ENCODE peak calls at places on chromosomes 6 and 20, in nine cellular contexts. N is neural progenitor cell; P is A673; A is Peyer's patch; E is CD4-positive, CD25-positive, alpha-beta regulatory T cell; S is neuronal stem cell; W is colonic mucosa; J is fibroblast of lung; V is cardiac fibroblast. Y is an unnamed sample.

GRCh38 chr6:47934023-47934422 is 152.2 kb downstream of the OPN5 start:
- DNase-seq in N (no peak), P (peak; percentile 31), A (no peak), E (no peak), S (no peak), W (no peak), J (no peak), V (no peak), Y (no peak)

GRCh38 chr6:165556116-165556843 is 106.8 kb downstream of the PDE10A start:
- DNase-seq in N (no peak), P (no peak), A (no peak), E (no peak), S (no peak), W (no peak), J (peak; percentile 17), V (peak; percentile 63), Y (peak; percentile 91)

GRCh38 chr6:161481786-161482516 is 208.1 kb upstream of the AGPAT4 start:
- DNase-seq in N (no peak), P (no peak), A (no peak), E (no peak), S (no peak), W (no peak), J (peak; percentile 42), V (peak; percentile 16), Y (no peak)

GRCh38 chr20:57655812-57656161 is 35.6 kb upstream of the ZBP1 start:
- DNase-seq in N (no peak), P (no peak), A (no peak), E (no peak), S (no peak), W (no peak), J (no peak), V (no peak), Y (no peak)

GRCh38 chr6:20778460-20778859 is 244.2 kb downstream of the CDKAL1 start:
- DNase-seq in N (no peak), P (no peak), A (no peak), E (no peak), S (no peak), W (no peak), J (no peak), V (no peak), Y (no peak)

GRCh38 chr20:25025986-25026605 is 31.8 kb downstream of the ACSS1 start:
- DNase-seq in N (no peak), P (no peak), A (peak; percentile 39), E (no peak), S (no peak), W (no peak), J (no peak), V (no peak), Y (no peak)

GRCh38 chr20:40241944-40242343 is 447.1 kb downstream of the MAFB start:
- DNase-seq in N (no peak), P (no peak), A (no peak), E (no peak), S (no peak), W (no peak), J (no peak), V (no peak), Y (no peak)

GRCh38 chr6:141153563-141153962 is 979.2 kb upstream of the GJE1 start:
- DNase-seq in N (peak; percentile 31), P (no peak), A (no peak), E (peak; percentile 34), S (no peak), W (no peak), J (no peak), V (no peak), Y (no peak)

GRCh38 chr6:132683543-132683942 is 24.6 kb upstream of the TAAR1 start:
- DNase-seq in N (no peak), P (peak; percentile 3), A (no peak), E (no peak), S (no peak), W (no peak), J (no peak), V (peak; percentile 73), Y (peak; percentile 90)

GRCh38 chr6:127210725-127211124 is 55.9 kb upstream of the RNF146 start:
- DNase-seq in N (no peak), P (no peak), A (no peak), E (no peak), S (no peak), W (no peak), J (no peak), V (no peak), Y (no peak)

GRCh38 chr6:298233-299049 is 6.2 kb downstream of the DUSP22 start:
- DNase-seq in N (no peak), P (no peak), A (no peak), E (no peak), S (no peak), W (no peak), J (no peak), V (no peak), Y (no peak)

GRCh38 chr20:43839793-43840199 is 74.9 kb upstream of the TOX2 start:
- DNase-seq in N (no peak), P (no peak), A (no peak), E (no peak), S (no peak), W (no peak), J (no peak), V (no peak), Y (no peak)

GRCh38 chr6:9896806-9897205 is 518.1 kb downstream of the TFAP2A start:
- DNase-seq in N (no peak), P (peak; percentile 70), A (no peak), E (no peak), S (no peak), W (no peak), J (no peak), V (no peak), Y (peak; percentile 55)

GRCh38 chr6:66638099-66638498 is 931.1 kb upstream of the EYS start:
- DNase-seq in N (no peak), P (no peak), A (no peak), E (no peak), S (no peak), W (no peak), J (no peak), V (no peak), Y (no peak)

DNA sequence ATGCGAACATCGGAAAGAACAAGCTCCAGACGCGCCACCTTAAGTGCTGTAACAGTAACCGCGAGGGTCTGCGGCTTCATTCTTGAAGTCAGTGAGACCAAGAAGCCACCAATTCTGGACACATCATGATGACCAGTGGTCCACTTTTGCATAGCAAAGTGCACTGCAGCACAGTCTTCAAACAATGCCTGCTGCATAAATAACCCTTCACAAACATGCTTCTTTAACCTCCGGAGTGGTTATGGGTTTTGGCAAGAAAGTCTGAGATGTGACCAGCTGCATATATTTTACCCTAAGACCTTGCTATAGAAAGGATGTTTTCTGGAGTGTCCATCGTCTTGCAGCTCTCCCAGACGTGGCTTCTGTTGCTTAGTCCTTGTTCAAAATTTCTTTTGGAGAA is 8.8 kb upstream of the MUC22 start:
- DNase-seq in N (no peak), P (no peak), A (no peak), E (no peak), S (no peak), W (no peak), J (no peak), V (no peak), Y (no peak)
- H3K4me3 ChIP-seq in N (no peak overlapping the region), P (no peak overlapping the region), A (no peak overlapping the region), E (no peak overlapping the region), S (no peak overlapping the region), W (no peak overlapping the region), J (no peak overlapping the region), V (no peak overlapping the region), Y (no peak overlapping the region)

DNA sequence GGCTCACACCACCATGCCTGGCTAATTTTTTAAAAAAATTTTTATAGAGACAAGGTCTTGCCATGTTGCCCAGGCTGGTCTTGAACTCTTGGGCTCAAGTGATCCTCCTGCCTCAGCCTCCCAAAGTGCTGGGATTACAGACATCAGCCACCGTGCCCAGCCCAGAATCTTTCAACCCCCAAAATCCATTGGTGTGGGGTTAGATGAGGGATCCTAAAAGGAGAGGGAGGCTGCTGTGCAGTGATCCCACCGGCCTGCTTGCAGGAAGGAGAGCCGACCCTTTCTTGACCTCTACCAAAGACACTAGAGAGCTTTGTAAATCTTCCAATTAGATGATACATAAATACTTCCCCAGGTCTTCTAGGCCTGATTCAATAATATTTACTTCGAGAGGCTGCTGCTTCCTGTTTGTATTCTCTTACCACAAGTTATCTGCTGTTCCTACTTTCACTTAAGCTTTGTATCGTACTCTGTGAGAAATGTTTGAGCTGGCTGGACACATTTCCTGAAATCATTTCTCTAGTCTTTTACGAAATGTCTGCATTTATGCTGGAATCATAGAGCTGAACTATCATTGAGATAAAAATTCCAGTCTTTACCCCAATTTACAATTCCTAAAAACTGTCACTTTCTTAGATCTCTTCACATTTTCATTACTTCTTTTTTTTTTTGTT is 49.3 kb upstream of the IER3 start:
- DNase-seq in N (no peak), P (no peak), A (no peak), E (peak; percentile 59), S (no peak), W (no peak), J (peak; percentile 70), V (peak; percentile 89), Y (peak; percentile 32)
- H3K4me3 ChIP-seq in N (no peak overlapping the region), P (no peak overlapping the region), A (no peak overlapping the region), E (peak overlapping the region; percentile 81), S (no peak overlapping the region), W (no peak overlapping the region), J (no peak overlapping the region), V (no peak overlapping the region), Y (no peak overlapping the region)

GRCh38 chr6:52504778-52505127 is 72.1 kb downstream of the TRAM2 start:
- DNase-seq in N (no peak), P (no peak), A (no peak), E (no peak), S (no peak), W (no peak), J (no peak), V (no peak), Y (no peak)
- H3K4me3 ChIP-seq in N (no peak overlapping the region), P (no peak overlapping the region), A (no peak overlapping the region), E (no peak overlapping the region), S (no peak overlapping the region), W (no peak overlapping the region), J (no peak overlapping the region), V (no peak overlapping the region), Y (no peak overlapping the region)

GRCh38 chr6:77474973-77475372 is 11.7 kb upstream of the HTR1B start:
- DNase-seq in N (no peak), P (no peak), A (no peak), E (no peak), S (no peak), W (no peak), J (no peak), V (no peak), Y (no peak)
- H3K4me3 ChIP-seq in N (no peak overlapping the region), P (no peak overlapping the region), A (no peak overlapping the region), E (no peak overlapping the region), S (no peak overlapping the region), W (no peak overlapping the region), J (no peak overlapping the region), V (no peak overlapping the region), Y (no peak overlapping the region)

DNA sequence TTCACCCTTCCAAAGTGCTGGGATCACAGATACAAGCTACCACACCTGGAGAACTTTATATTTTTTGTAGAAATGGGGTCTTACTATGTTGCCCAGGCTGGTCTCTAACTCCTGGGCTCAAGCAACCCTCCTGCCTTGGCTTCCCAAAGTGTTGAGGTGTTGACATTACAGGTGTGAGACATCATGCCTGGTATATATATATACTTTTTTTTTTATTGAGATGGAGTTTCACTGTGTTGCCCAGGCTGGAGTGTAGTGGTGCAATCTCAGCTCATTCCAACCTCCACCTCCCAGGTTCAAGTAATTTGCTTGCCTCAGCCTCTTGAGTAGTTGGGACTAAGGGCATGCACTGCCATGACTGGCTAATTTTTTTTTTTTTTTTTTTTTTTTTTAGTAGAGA is 5.4 kb downstream of the FKBP5 start:
- DNase-seq in N (no peak), P (no peak), A (no peak), E (no peak), S (no peak), W (no peak), J (no peak), V (no peak), Y (no peak)
- H3K4me3 ChIP-seq in N (no peak overlapping the region), P (no peak overlapping the region), A (no peak overlapping the region), E (no peak overlapping the region), S (no peak overlapping the region), W (no peak overlapping the region), J (no peak overlapping the region), V (no peak overlapping the region), Y (no peak overlapping the region)